ENCODE peak calls at places on chromosomes 5 and 9, in eight cellular contexts. C is stimulated activated CD4-positive, alpha-beta T cell treated with anti-CD3 and anti-CD28 coated beads, Interleukin-12 subunit alpha, Interleukin-12 subunit beta, amount 100 ng/mL, for 24 hours; N is left colon; G is GM19239; R is posterior cingulate gyrus; A is activated T-helper 9 cell treated with anti-CD3 and anti-CD28 coated beads, Interleukin-2, amount 50 U/mL, for 16 hours; D is bronchial epithelial cell; Q is AML-193. P is an unnamed sample.

GRCh38 chr5:8993031-8993430 is 552.8 kb downstream of the SEMA5A start:
- DNase-seq in A (no peak), Q (peak), N (no peak), C (no peak), D (peak), R (no peak), G (no peak), P (no peak)

GRCh38 chr9:22105005-22105722 is 96.1 kb upstream of the CDKN2B start:
- DNase-seq in G (no peak), Q (no peak), A (no peak), D (no peak), N (no peak), R (no peak), C (no peak), P (no peak)

GRCh38 chr9:108671156-108671555 is 184.6 kb downstream of the ACTL7B start:
- DNase-seq in N (no peak), C (no peak), G (no peak), Q (no peak), R (no peak), A (no peak), D (peak), P (no peak)

GRCh38 chr5:171577042-171577441 is 157.6 kb downstream of the FGF18 start:
- DNase-seq in R (no peak), G (no peak), A (no peak), C (no peak), N (no peak), D (no peak), Q (no peak), P (no peak)

GRCh38 chr9:77236693-77237092 is 59.4 kb downstream of the VPS13A start:
- DNase-seq in Q (no peak), A (no peak), D (no peak), R (no peak), G (no peak), N (no peak), C (no peak), P (no peak)

GRCh38 chr5:20166496-20166895 is 178.5 kb upstream of the CDH18 start:
- DNase-seq in A (no peak), D (no peak), C (no peak), G (no peak), R (no peak), N (no peak), Q (no peak), P (no peak)

GRCh38 chr5:157308826-157309465 is 43.0 kb downstream of the CYFIP2 start:
- DNase-seq in N (no peak), R (no peak), D (no peak), G (no peak), A (no peak), Q (no peak), C (no peak), P (no peak)

GRCh38 chr5:108430931-108431608 is 49.2 kb upstream of the FBXL17 start:
- DNase-seq in R (no peak), G (no peak), C (no peak), A (no peak), D (peak), Q (no peak), N (no peak), P (no peak)

GRCh38 chr9:33229359-33230120 is 10.4 kb upstream of the SPINK4 start:
- DNase-seq in G (no peak), R (no peak), A (no peak), C (no peak), D (peak), Q (no peak), N (peak), P (no peak)

GRCh38 chr9:20831028-20831427 is 147.0 kb downstream of the FOCAD start:
- DNase-seq in A (no peak), C (no peak), G (no peak), Q (no peak), N (no peak), D (no peak), R (no peak), P (no peak)

GRCh38 chr5:115549154-115549553 is 4.6 kb upstream of the FEM1C start:
- DNase-seq in N (no peak), A (no peak), R (no peak), D (peak), Q (no peak), G (peak), C (no peak), P (no peak)

GRCh38 chr9:119959846-119960545 is 590.8 kb upstream of the BRINP1 start:
- DNase-seq in N (no peak), A (no peak), Q (no peak), G (no peak), R (no peak), C (no peak), D (no peak), P (no peak)

GRCh38 chr9:77731930-77732329 is 83.8 kb upstream of the GNA14 start:
- DNase-seq in D (no peak), G (no peak), C (no peak), R (no peak), Q (no peak), N (no peak), A (no peak), P (no peak)

GRCh38 chr9:91771027-91771426 is 179.0 kb downstream of the ROR2 start:
- DNase-seq in R (no peak), N (peak), C (no peak), D (peak), Q (no peak), G (no peak), A (no peak), P (no peak)

GRCh38 chr5:149211566-149211965 is 60.1 kb upstream of the AFAP1L1 start:
- DNase-seq in Q (no peak), N (no peak), G (no peak), C (no peak), A (no peak), R (no peak), D (no peak), P (no peak)

GRCh38 chr5:150209020-150209635 is 19.3 kb downstream of the SLC6A7 start:
- DNase-seq in N (peak), D (peak), Q (no peak), R (no peak), C (no peak), G (no peak), A (no peak), P (no peak)

GRCh38 chr9:137025120-137025966 is 2.7 kb downstream of the ABCA2 start:
- DNase-seq in C (no peak), G (no peak), D (peak), N (peak), Q (no peak), R (peak), A (no peak), P (no peak)

GRCh38 chr5:107743357-107744000 is 72.7 kb upstream of the EFNA5 start:
- DNase-seq in D (peak), Q (no peak), C (no peak), G (no peak), N (no peak), A (no peak), R (no peak), P (no peak)

GRCh38 chr9:5441043-5441442 is 3.3 kb upstream of the PLGRKT start:
- DNase-seq in G (no peak), N (no peak), A (no peak), D (peak), Q (no peak), R (no peak), C (no peak), P (no peak)

GRCh38 chr5:173671121-173671949 is 54.9 kb upstream of the BOD1 start:
- DNase-seq in G (no peak), R (peak), C (no peak), A (no peak), N (no peak), D (no peak), Q (no peak), P (no peak)

GRCh38 chr5:127030259-127031146 is at the start of gene MARCHF3:
- DNase-seq in N (peak), Q (peak), D (peak), G (peak), C (peak), A (peak), R (peak), P (peak)

GRCh38 chr5:124902097-124902821 is 155.8 kb upstream of the ZNF608 start:
- DNase-seq in C (no peak), A (no peak), D (peak), N (no peak), Q (no peak), R (no peak), G (peak), P (no peak)

GRCh38 chr5:11459716-11460115 is 444.5 kb downstream of the CTNND2 start:
- DNase-seq in Q (no peak), G (no peak), A (no peak), N (no peak), D (no peak), C (no peak), R (no peak), P (no peak)

GRCh38 chr5:145536133-145536532 is 299.0 kb downstream of the PRELID2 start:
- DNase-seq in A (no peak), C (no peak), G (no peak), N (no peak), Q (no peak), D (no peak), R (no peak), P (no peak)

GRCh38 chr5:149799119-149799623 is 69.1 kb downstream of the PPARGC1B start:
- DNase-seq in D (peak), R (no peak), N (peak), Q (no peak), C (no peak), G (no peak), A (no peak), P (no peak)

GRCh38 chr9:116320180-116320799 is 166.7 kb downstream of the PAPPA start:
- DNase-seq in A (no peak), N (no peak), D (no peak), G (no peak), R (no peak), Q (no peak), C (no peak), P (no peak)

GRCh38 chr9:111375817-111376564 is 46.0 kb upstream of the OR2K2 start:
- DNase-seq in A (no peak), N (no peak), D (peak), Q (no peak), R (no peak), C (no peak), G (no peak), P (no peak)

GRCh38 chr9:1170918-1171317 is 120.8 kb downstream of the DMRT2 start:
- DNase-seq in Q (no peak), G (no peak), R (no peak), C (no peak), A (no peak), N (no peak), D (no peak), P (no peak)

GRCh38 chr5:103102234-103102633 is 17.7 kb downstream of the GIN1 start:
- DNase-seq in G (no peak), D (no peak), A (no peak), Q (no peak), C (no peak), N (no peak), R (no peak), P (no peak)

GRCh38 chr9:102700936-102701335 is 294.2 kb upstream of the CYLC2 start:
- DNase-seq in G (no peak), N (no peak), R (no peak), D (peak), C (no peak), A (no peak), Q (no peak), P (no peak)

GRCh38 chr9:3332802-3333201 is 193.0 kb downstream of the RFX3 start:
- DNase-seq in G (no peak), A (no peak), R (no peak), Q (no peak), N (no peak), D (no peak), C (no peak), P (no peak)

GRCh38 chr9:130243015-130243881 is 22.3 kb upstream of the HMCN2 start:
- DNase-seq in N (no peak), C (peak), Q (peak), G (peak), A (peak), D (no peak), R (peak), P (peak)

GRCh38 chr5:127612441-127613141 is 36.3 kb upstream of the CTXN3 start:
- DNase-seq in C (no peak), N (no peak), D (peak), A (no peak), Q (no peak), G (no peak), R (no peak), P (no peak)

GRCh38 chr5:159309689-159310433 is 20.4 kb downstream of the IL12B start:
- DNase-seq in R (no peak), N (no peak), A (no peak), D (no peak), G (no peak), Q (no peak), C (no peak), P (no peak)

GRCh38 chr9:35748858-35749514 is at the start of the genes GBA2 and RGP1:
- DNase-seq in A (peak), C (peak), G (peak), R (peak), Q (peak), N (peak), D (peak), P (peak)

GRCh38 chr5:174165406-174165805 is 119.9 kb downstream of the NSG2 start:
- DNase-seq in C (no peak), A (no peak), G (no peak), R (no peak), D (no peak), N (no peak), Q (no peak), P (no peak)

P was measured in activated CD4-positive, CD25-positive, alpha-beta regulatory T cell treated with anti-CD3 and anti-CD28 coated beads, Interleukin-2, amount 50 U/mL, for 72 hours.